ENCODE peak calls at places on chromosomes 13 and 19, in four cellular contexts. A is activated B cell treated with CpG ODN at 0.5 μM for 24 hours, D is hepatic stellate cell, U is germinal center. M is an unnamed sample.
A peak's percentile ranks its signal among the peaks of the same experiment; 100 is the strongest.

GRCh38 chr13:104143760-104144406 is 1077.7 kb upstream of the SLC10A2 start:
- DNase-seq in A (no peak), D (no peak), U (no peak), M (no peak)

GRCh38 chr13:111865046-111865445 is 201.9 kb upstream of the SOX1 start:
- DNase-seq in A (no peak), D (no peak), U (no peak), M (no peak)

GRCh38 chr13:111282425-111282824 is 38.0 kb upstream of the TEX29 start:
- DNase-seq in A (no peak), D (no peak), U (no peak), M (no peak)

GRCh38 chr13:53873558-53873957 is 844.9 kb downstream of the OLFM4 start:
- DNase-seq in A (no peak), D (no peak), U (peak; percentile 3), M (no peak)

GRCh38 chr19:5046339-5047039 is 77.6 kb downstream of the KDM4B start:
- DNase-seq in A (no peak), D (peak; percentile 96), U (no peak), M (no peak)

GRCh38 chr19:39969681-39970423 is 1.1 kb upstream of the PSMC4 start:
- DNase-seq in A (no peak), D (no peak), U (no peak), M (no peak)

GRCh38 chr19:35559781-35560180 is 3.7 kb downstream of the ATP4A start:
- DNase-seq in A (no peak), D (no peak), U (no peak), M (no peak)

GRCh38 chr13:30997697-30998547 is 65.5 kb downstream of the TEX26 start:
- DNase-seq in A (no peak), D (no peak), U (no peak), M (no peak)

GRCh38 chr13:20272104-20272503 is 40.0 kb upstream of the GJB6 start:
- DNase-seq in A (no peak), D (no peak), U (no peak), M (no peak)

GRCh38 chr13:71021810-71022422 is 845.1 kb downstream of the DACH1 start:
- DNase-seq in A (no peak), D (no peak), U (no peak), M (no peak)

GRCh38 chr13:45215392-45216077 is 14.7 kb upstream of the KCTD4 start:
- DNase-seq in A (no peak), D (no peak), U (no peak), M (no peak)

GRCh38 chr19:39759457-39760184 is 19.0 kb upstream of the LEUTX start:
- DNase-seq in A (no peak), D (no peak), U (no peak), M (no peak)